ENCODE peak calls at places on chromosomes 4 and X, in six cellular contexts. One of them, this sample, is unnamed.

GRCh38 chr4:1029957-1030520 is 18.6 kb downstream of the FGFRL1 start:
- DNase-seq in A549: no peak
- DNase-seq in caudate nucleus: no peak
- DNase-seq in suprapubic skin: no peak
- DNase-seq in adrenal gland: no peak
- DNase-seq in cardiac muscle cell: no peak
- DNase-seq in this sample: no peak

GRCh38 chr4:68180858-68181531 is 51.3 kb upstream of the TMPRSS11F start:
- DNase-seq in A549: peak
- DNase-seq in caudate nucleus: no peak
- DNase-seq in suprapubic skin: no peak
- DNase-seq in adrenal gland: no peak
- DNase-seq in cardiac muscle cell: no peak
- DNase-seq in this sample: peak

GRCh38 chr4:1418494-1419285 is 12.4 kb upstream of the NKX1-1 start:
- DNase-seq in A549: no peak
- DNase-seq in caudate nucleus: no peak
- DNase-seq in suprapubic skin: peak
- DNase-seq in adrenal gland: peak
- DNase-seq in cardiac muscle cell: no peak
- DNase-seq in this sample: no peak

GRCh38 chrX:124151195-124151594 is 181.3 kb upstream of the TEX13D start:
- DNase-seq in A549: no peak
- DNase-seq in caudate nucleus: no peak
- DNase-seq in suprapubic skin: no peak
- DNase-seq in adrenal gland: no peak
- DNase-seq in cardiac muscle cell: no peak
- DNase-seq in this sample: no peak

GRCh38 chrX:23883737-23884354 is 23.9 kb downstream of the APOO start:
- DNase-seq in A549: peak
- DNase-seq in caudate nucleus: no peak
- DNase-seq in suprapubic skin: no peak
- DNase-seq in adrenal gland: no peak
- DNase-seq in cardiac muscle cell: no peak
- DNase-seq in this sample: peak

GRCh38 chrX:80223922-80224579 is 196.2 kb upstream of the TENT5D start:
- DNase-seq in A549: no peak
- DNase-seq in caudate nucleus: no peak
- DNase-seq in suprapubic skin: no peak
- DNase-seq in adrenal gland: no peak
- DNase-seq in cardiac muscle cell: no peak
- DNase-seq in this sample: no peak

GRCh38 chr4:179624768-179625181 is 2182.5 kb upstream of the AGA start:
- DNase-seq in A549: no peak
- DNase-seq in caudate nucleus: no peak
- DNase-seq in suprapubic skin: no peak
- DNase-seq in adrenal gland: peak
- DNase-seq in cardiac muscle cell: peak
- DNase-seq in this sample: no peak

GRCh38 chr4:17577660-17578481 is 873 bp downstream of the LAP3 start:
- DNase-seq in A549: peak
- DNase-seq in caudate nucleus: no peak
- DNase-seq in suprapubic skin: peak
- DNase-seq in adrenal gland: peak
- DNase-seq in cardiac muscle cell: peak
- DNase-seq in this sample: no peak

GRCh38 chr4:112178731-112179130 is 33.5 kb downstream of the FAM241A start:
- DNase-seq in A549: no peak
- DNase-seq in caudate nucleus: no peak
- DNase-seq in suprapubic skin: no peak
- DNase-seq in adrenal gland: no peak
- DNase-seq in cardiac muscle cell: no peak
- DNase-seq in this sample: no peak

GRCh38 chr4:155809835-155810234 is 51.0 kb downstream of the GUCY1B1 start:
- DNase-seq in A549: peak
- DNase-seq in caudate nucleus: no peak
- DNase-seq in suprapubic skin: no peak
- DNase-seq in adrenal gland: no peak
- DNase-seq in cardiac muscle cell: peak
- DNase-seq in this sample: no peak

GRCh38 chrX:2457289-2458133 is 43.3 kb downstream of the DHRSX start:
- DNase-seq in A549: no peak
- DNase-seq in caudate nucleus: no peak
- DNase-seq in suprapubic skin: no peak
- DNase-seq in adrenal gland: no peak
- DNase-seq in cardiac muscle cell: no peak
- DNase-seq in this sample: no peak

GRCh38 chrX:100829730-100830129 is 9.5 kb downstream of the CSTF2 start:
- DNase-seq in A549: no peak
- DNase-seq in caudate nucleus: no peak
- DNase-seq in suprapubic skin: no peak
- DNase-seq in adrenal gland: no peak
- DNase-seq in cardiac muscle cell: no peak
- DNase-seq in this sample: no peak

GRCh38 chr4:101199507-101200285 is 147.6 kb downstream of the PPP3CA start:
- DNase-seq in A549: no peak
- DNase-seq in caudate nucleus: no peak
- DNase-seq in suprapubic skin: no peak
- DNase-seq in adrenal gland: no peak
- DNase-seq in cardiac muscle cell: peak
- DNase-seq in this sample: no peak

GRCh38 chr4:30385650-30386049 is 334.5 kb upstream of the PCDH7 start:
- DNase-seq in A549: no peak
- DNase-seq in caudate nucleus: no peak
- DNase-seq in suprapubic skin: no peak
- DNase-seq in adrenal gland: no peak
- DNase-seq in cardiac muscle cell: no peak
- DNase-seq in this sample: no peak

GRCh38 chr4:23368081-23368697 is 521.7 kb downstream of the PPARGC1A start:
- DNase-seq in A549: no peak
- DNase-seq in caudate nucleus: no peak
- DNase-seq in suprapubic skin: no peak
- DNase-seq in adrenal gland: peak
- DNase-seq in cardiac muscle cell: peak
- DNase-seq in this sample: no peak

GRCh38 chr4:70706516-70706915 is 15.2 kb upstream of the RUFY3 start:
- DNase-seq in A549: no peak
- DNase-seq in caudate nucleus: no peak
- DNase-seq in suprapubic skin: no peak
- DNase-seq in adrenal gland: no peak
- DNase-seq in cardiac muscle cell: no peak
- DNase-seq in this sample: no peak

GRCh38 chr4:3250956-3251690 is 2.2 kb downstream of the MSANTD1 start:
- DNase-seq in A549: no peak
- DNase-seq in caudate nucleus: no peak
- DNase-seq in suprapubic skin: peak
- DNase-seq in adrenal gland: no peak
- DNase-seq in cardiac muscle cell: no peak
- DNase-seq in this sample: no peak

GRCh38 chr4:85610450-85610849 is 135.5 kb downstream of the ARHGAP24 start:
- DNase-seq in A549: no peak
- DNase-seq in caudate nucleus: no peak
- DNase-seq in suprapubic skin: no peak
- DNase-seq in adrenal gland: no peak
- DNase-seq in cardiac muscle cell: no peak
- DNase-seq in this sample: no peak

GRCh38 chr4:85611661-85612060 is 136.7 kb downstream of the ARHGAP24 start:
- DNase-seq in A549: no peak
- DNase-seq in caudate nucleus: no peak
- DNase-seq in suprapubic skin: no peak
- DNase-seq in adrenal gland: no peak
- DNase-seq in cardiac muscle cell: no peak
- DNase-seq in this sample: no peak

GRCh38 chr4:85607624-85608023 is 132.7 kb downstream of the ARHGAP24 start:
- DNase-seq in A549: no peak
- DNase-seq in caudate nucleus: no peak
- DNase-seq in suprapubic skin: no peak
- DNase-seq in adrenal gland: no peak
- DNase-seq in cardiac muscle cell: no peak
- DNase-seq in this sample: no peak

GRCh38 chr4:85603437-85604336 is 128.7 kb downstream of the ARHGAP24 start:
- DNase-seq in A549: no peak
- DNase-seq in caudate nucleus: no peak
- DNase-seq in suprapubic skin: no peak
- DNase-seq in adrenal gland: no peak
- DNase-seq in cardiac muscle cell: no peak
- DNase-seq in this sample: no peak

GRCh38 chr4:85606505-85606904 is 131.6 kb downstream of the ARHGAP24 start:
- DNase-seq in A549: no peak
- DNase-seq in caudate nucleus: no peak
- DNase-seq in suprapubic skin: no peak
- DNase-seq in adrenal gland: no peak
- DNase-seq in cardiac muscle cell: no peak
- DNase-seq in this sample: no peak
- H3K27ac ChIP-seq in A549: no peak
- H3K27ac ChIP-seq in caudate nucleus: no peak
- H3K27ac ChIP-seq in suprapubic skin: no peak
- H3K27ac ChIP-seq in adrenal gland: no peak
- H3K27ac ChIP-seq in cardiac muscle cell: no peak
- H3K27ac ChIP-seq in this sample: no peak

DNA sequence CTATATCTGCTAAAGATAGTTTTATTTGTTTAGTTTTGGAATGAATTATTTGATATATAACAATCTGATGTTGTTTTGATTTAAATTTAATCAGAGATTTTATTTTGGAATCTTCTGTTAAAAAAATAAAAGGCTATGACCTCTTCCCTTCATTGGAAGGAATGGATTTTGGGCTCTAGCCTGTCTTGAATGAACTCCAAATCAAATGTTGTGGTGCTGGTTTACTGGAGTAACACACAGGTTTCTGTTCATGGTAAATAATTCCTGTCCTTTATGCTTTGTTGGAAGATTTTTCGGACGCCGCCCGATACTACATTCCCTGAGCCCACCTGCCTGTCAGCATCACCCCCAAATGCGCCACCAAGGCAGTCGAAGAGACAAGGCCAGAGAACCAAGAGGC is 291.1 kb downstream of the ARHGAP10 start:
- DNase-seq in A549: no peak
- DNase-seq in caudate nucleus: no peak
- DNase-seq in suprapubic skin: no peak
- DNase-seq in adrenal gland: no peak
- DNase-seq in cardiac muscle cell: no peak
- DNase-seq in this sample: no peak
- H3K27ac ChIP-seq in A549: no peak
- H3K27ac ChIP-seq in caudate nucleus: no peak
- H3K27ac ChIP-seq in suprapubic skin: no peak
- H3K27ac ChIP-seq in adrenal gland: no peak
- H3K27ac ChIP-seq in cardiac muscle cell: no peak
- H3K27ac ChIP-seq in this sample: no peak

GRCh38 chr4:184417802-184418511 is 56.4 kb downstream of the IRF2 start:
- DNase-seq in A549: peak
- DNase-seq in caudate nucleus: no peak
- DNase-seq in suprapubic skin: no peak
- DNase-seq in adrenal gland: no peak
- DNase-seq in cardiac muscle cell: no peak
- DNase-seq in this sample: peak

GRCh38 chr4:184419976-184420375 is 54.4 kb downstream of the IRF2 start:
- DNase-seq in A549: no peak
- DNase-seq in caudate nucleus: no peak
- DNase-seq in suprapubic skin: no peak
- DNase-seq in adrenal gland: no peak
- DNase-seq in cardiac muscle cell: no peak
- DNase-seq in this sample: no peak

GRCh38 chr4:184415071-184415470 is 59.3 kb downstream of the IRF2 start:
- DNase-seq in A549: no peak
- DNase-seq in caudate nucleus: no peak
- DNase-seq in suprapubic skin: no peak
- DNase-seq in adrenal gland: no peak
- DNase-seq in cardiac muscle cell: no peak
- DNase-seq in this sample: peak

GRCh38 chr4:184420402-184420801 is 53.9 kb downstream of the IRF2 start:
- DNase-seq in A549: no peak
- DNase-seq in caudate nucleus: no peak
- DNase-seq in suprapubic skin: no peak
- DNase-seq in adrenal gland: no peak
- DNase-seq in cardiac muscle cell: no peak
- DNase-seq in this sample: no peak

DNA sequence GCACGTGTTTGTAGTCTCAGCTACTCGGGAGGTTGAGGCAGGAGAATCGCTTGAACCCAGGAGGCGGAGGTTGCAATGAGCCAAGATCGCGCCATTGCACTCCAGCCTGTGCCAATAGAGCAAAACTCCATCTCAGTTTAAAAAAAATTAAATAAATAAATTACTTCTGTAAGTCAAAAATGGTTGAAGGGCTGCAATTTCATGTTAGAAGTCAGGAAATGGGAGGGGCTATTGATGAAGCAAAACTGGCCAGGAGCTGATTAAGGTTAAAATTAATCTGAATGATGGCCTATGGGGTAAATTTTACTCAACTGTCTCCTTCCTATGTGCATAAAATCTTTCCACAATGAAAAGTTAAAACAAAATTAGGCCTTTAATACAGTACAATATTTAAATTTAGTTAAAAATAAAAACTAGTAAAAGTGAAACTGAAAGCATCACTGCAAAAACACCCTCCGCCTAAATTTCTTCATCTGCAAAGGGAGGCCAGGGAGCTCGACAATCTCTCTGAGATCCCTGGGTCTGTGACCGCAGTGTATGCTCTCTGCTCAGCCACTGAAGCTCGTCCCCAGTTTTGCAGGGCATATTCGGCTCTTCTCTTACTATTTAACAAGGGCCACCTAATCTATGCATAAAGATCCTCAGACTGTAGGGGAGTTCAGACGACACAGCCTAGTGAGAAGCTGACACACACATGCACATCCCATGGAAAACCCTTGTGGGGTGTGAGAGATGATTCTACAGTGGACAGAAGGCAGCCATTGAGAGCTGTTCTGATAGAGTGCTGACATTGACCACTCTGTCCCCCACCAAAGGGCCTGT is 57.2 kb downstream of the IRF2 start:
- DNase-seq in A549: no peak
- DNase-seq in caudate nucleus: no peak
- DNase-seq in suprapubic skin: no peak
- DNase-seq in adrenal gland: no peak
- DNase-seq in cardiac muscle cell: no peak
- DNase-seq in this sample: no peak
- H3K27ac ChIP-seq in A549: peak
- H3K27ac ChIP-seq in caudate nucleus: peak
- H3K27ac ChIP-seq in suprapubic skin: peak
- H3K27ac ChIP-seq in adrenal gland: peak
- H3K27ac ChIP-seq in cardiac muscle cell: no peak
- H3K27ac ChIP-seq in this sample: peak

GRCh38 chr4:173492315-173492714 is 37.7 kb downstream of the HAND2 start:
- DNase-seq in A549: no peak
- DNase-seq in caudate nucleus: no peak
- DNase-seq in suprapubic skin: no peak
- DNase-seq in adrenal gland: no peak
- DNase-seq in cardiac muscle cell: no peak
- DNase-seq in this sample: no peak

GRCh38 chr4:173490256-173490655 is 39.8 kb downstream of the HAND2 start:
- DNase-seq in A549: no peak
- DNase-seq in caudate nucleus: no peak
- DNase-seq in suprapubic skin: no peak
- DNase-seq in adrenal gland: no peak
- DNase-seq in cardiac muscle cell: no peak
- DNase-seq in this sample: no peak

GRCh38 chr4:173490817-173491518 is 39.1 kb downstream of the HAND2 start:
- DNase-seq in A549: no peak
- DNase-seq in caudate nucleus: no peak
- DNase-seq in suprapubic skin: no peak
- DNase-seq in adrenal gland: peak
- DNase-seq in cardiac muscle cell: no peak
- DNase-seq in this sample: no peak

GRCh38 chr4:173494013-173494970 is 35.7 kb downstream of the HAND2 start:
- DNase-seq in A549: peak
- DNase-seq in caudate nucleus: peak
- DNase-seq in suprapubic skin: no peak
- DNase-seq in adrenal gland: peak
- DNase-seq in cardiac muscle cell: peak
- DNase-seq in this sample: no peak

GRCh38 chr4:173493041-173493440 is 37.0 kb downstream of the HAND2 start:
- DNase-seq in A549: no peak
- DNase-seq in caudate nucleus: no peak
- DNase-seq in suprapubic skin: no peak
- DNase-seq in adrenal gland: no peak
- DNase-seq in cardiac muscle cell: no peak
- DNase-seq in this sample: no peak
- H3K27ac ChIP-seq in A549: no peak
- H3K27ac ChIP-seq in caudate nucleus: no peak
- H3K27ac ChIP-seq in suprapubic skin: no peak
- H3K27ac ChIP-seq in adrenal gland: no peak
- H3K27ac ChIP-seq in cardiac muscle cell: no peak
- H3K27ac ChIP-seq in this sample: no peak